ENCODE peak calls at places on chromosomes 2 and 18, in seven cellular contexts. L is AG04450, G is sigmoid colon, R is heart left ventricle, A is esophagus squamous epithelium, Y is endodermal cell, D is MM.1S. H is an unnamed sample.

GRCh38 chr2:190819835-190820234 is 60.8 kb upstream of the GLS start:
- DNase-seq in A (no peak), L (peak; percentile 43), G (no peak), Y (no peak), R (no peak), D (no peak), H (peak; percentile 58)

GRCh38 chr2:176084629-176085119 is 912 bp upstream of the EVX2 start:
- DNase-seq in A (no peak), L (no peak), R (no peak), G (no peak), D (no peak), Y (peak; percentile 50), H (no peak)

GRCh38 chr2:240615830-240616547 is 9.3 kb upstream of the GPR35 start:
- DNase-seq in D (no peak), Y (no peak), L (no peak), A (no peak), R (peak; percentile 46), G (peak; percentile 48), H (no peak)

GRCh38 chr2:160582481-160583161 is 89.0 kb upstream of the RBMS1 start:
- DNase-seq in L (peak; percentile 39), A (no peak), D (no peak), R (no peak), G (no peak), Y (no peak), H (no peak)

GRCh38 chr18:23071285-23071684 is 64.0 kb upstream of the CABLES1 start:
- DNase-seq in D (peak; percentile 90), A (peak; percentile 33), Y (no peak), G (peak; percentile 70), L (no peak), R (no peak), H (no peak)

GRCh38 chr2:47277187-47277586 is 122.1 kb upstream of the STPG4 start:
- DNase-seq in D (no peak), R (no peak), G (no peak), A (no peak), Y (no peak), L (no peak), H (peak; percentile 79)

GRCh38 chr2:113831156-113831555 is 58.7 kb upstream of the ACTR3 start:
- DNase-seq in Y (peak; percentile 56), D (no peak), A (no peak), R (no peak), G (no peak), L (no peak), H (peak; percentile 90)

GRCh38 chr2:237886702-237887481 is 27.5 kb downstream of the RAMP1 start:
- DNase-seq in R (peak; percentile 87), Y (peak; percentile 40), G (peak; percentile 100), A (no peak), L (peak; percentile 55), D (no peak), H (no peak)

GRCh38 chr2:19474128-19474527 is 115.7 kb upstream of the OSR1 start:
- DNase-seq in L (no peak), D (peak; percentile 92), G (peak; percentile 68), R (no peak), A (no peak), Y (no peak), H (peak; percentile 39)

GRCh38 chr2:26520065-26520464 is 42.1 kb upstream of the OTOF start:
- DNase-seq in G (no peak), L (no peak), D (no peak), R (no peak), A (no peak), Y (no peak), H (no peak)

GRCh38 chr2:114935031-114935430 is 492.6 kb downstream of the DPP10 start:
- DNase-seq in A (no peak), Y (no peak), R (no peak), L (no peak), G (no peak), D (no peak), H (no peak)

GRCh38 chr2:98496750-98497493 is 52.3 kb downstream of the INPP4A start:
- DNase-seq in R (no peak), D (no peak), Y (no peak), G (peak; percentile 10), A (no peak), L (no peak), H (no peak)

GRCh38 chr2:29480423-29480822 is 365.2 kb downstream of the CLIP4 start:
- DNase-seq in R (no peak), D (no peak), L (no peak), Y (no peak), A (no peak), G (no peak), H (no peak)
- H3K27me3 ChIP-seq in R (no peaks in the 10 kb centered on the region), D (no peaks in the 10 kb centered on the region), L (no peaks in the 10 kb centered on the region), Y (no peaks in the 10 kb centered on the region), A (no peaks in the 10 kb centered on the region), G (no peaks in the 10 kb centered on the region), H (no peaks in the 10 kb centered on the region)

DNA sequence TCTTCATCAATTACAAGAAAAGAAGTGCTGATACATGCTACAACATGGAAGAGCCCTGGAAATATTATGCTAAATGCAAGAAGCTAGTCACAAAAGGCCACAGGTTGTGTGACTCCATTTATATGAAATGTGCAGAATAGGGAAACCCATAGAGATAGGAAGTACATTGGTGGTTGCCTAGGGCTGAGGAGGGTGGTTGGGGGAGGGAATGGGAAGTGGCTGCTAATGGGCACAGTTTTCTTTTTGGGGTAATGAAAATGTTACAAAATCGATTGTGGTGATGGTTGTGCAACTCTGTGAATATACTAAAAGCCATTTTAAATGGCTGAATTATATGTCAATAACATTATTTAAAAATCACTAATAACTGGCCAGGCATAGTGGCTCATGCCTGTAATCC is 24.3 kb upstream of the RESP18 start:
- DNase-seq in R (no peak), D (no peak), Y (no peak), A (no peak), G (no peak), L (no peak), H (no peak)
- H3K27me3 ChIP-seq in R (peaks cover 44% of the 10 kb centered on the region), D (peaks cover 10% of the 10 kb centered on the region), Y (peaks cover 74% of the 10 kb centered on the region), A (peaks cover 88% of the 10 kb centered on the region), G (peaks cover 81% of the 10 kb centered on the region), L (peaks cover 36% of the 10 kb centered on the region), H (peaks cover 18% of the 10 kb centered on the region)

GRCh38 chr2:96498023-96498431 is 7.1 kb downstream of the NEURL3 start:
- DNase-seq in A (no peak), Y (peak; percentile 76), L (no peak), G (no peak), D (no peak), R (no peak), H (no peak)
- H3K27me3 ChIP-seq in A (peaks cover 52% of the 10 kb centered on the region), Y (no peaks in the 10 kb centered on the region), L (peaks cover 86% of the 10 kb centered on the region), G (peaks cover 29% of the 10 kb centered on the region), D (no peaks in the 10 kb centered on the region), R (peaks cover 11% of the 10 kb centered on the region), H (peaks cover 3% of the 10 kb centered on the region)

GRCh38 chr2:232418056-232418455 is 11.4 kb downstream of the ALPG start:
- DNase-seq in R (no peak), L (no peak), A (no peak), G (peak; percentile 57), Y (no peak), D (no peak), H (no peak)
- H3K27me3 ChIP-seq in R (peaks cover 76% of the 10 kb centered on the region), L (peaks cover 58% of the 10 kb centered on the region), A (peaks cover 99% of the 10 kb centered on the region), G (peaks cover 74% of the 10 kb centered on the region), Y (peaks cover 94% of the 10 kb centered on the region), D (peaks cover 4% of the 10 kb centered on the region), H (peaks cover 43% of the 10 kb centered on the region)

GRCh38 chr2:1156526-1156925 is 205.9 kb downstream of the SNTG2 start:
- DNase-seq in G (no peak), R (no peak), Y (no peak), D (no peak), A (no peak), L (no peak), H (no peak)

GRCh38 chr2:1152375-1152774 is 201.7 kb downstream of the SNTG2 start:
- DNase-seq in R (no peak), A (no peak), D (no peak), G (no peak), Y (no peak), L (no peak), H (no peak)

GRCh38 chr2:1153959-1154358 is 203.3 kb downstream of the SNTG2 start:
- DNase-seq in A (no peak), R (peak; percentile 71), G (peak; percentile 74), L (no peak), D (no peak), Y (no peak), H (no peak)

GRCh38 chr2:1157107-1157506 is 206.5 kb downstream of the SNTG2 start:
- DNase-seq in R (no peak), D (no peak), A (no peak), Y (no peak), L (no peak), G (no peak), H (no peak)

GRCh38 chr2:1154710-1155594 is 204.3 kb downstream of the SNTG2 start:
- DNase-seq in D (no peak), A (no peak), Y (no peak), L (no peak), G (no peak), R (no peak), H (no peak)
- H3K27me3 ChIP-seq in D (no peaks in the 10 kb centered on the region), A (no peaks in the 10 kb centered on the region), Y (no peaks in the 10 kb centered on the region), L (no peaks in the 10 kb centered on the region), G (no peaks in the 10 kb centered on the region), R (no peaks in the 10 kb centered on the region), H (no peaks in the 10 kb centered on the region)

GRCh38 chr18:76209597-76209996 is 285.4 kb downstream of the ZNF516 start:
- DNase-seq in Y (no peak), R (no peak), L (peak; percentile 0), G (no peak), A (no peak), D (no peak), H (peak; percentile 89)

GRCh38 chr18:76205906-76206305 is 289.1 kb downstream of the ZNF516 start:
- DNase-seq in R (no peak), D (no peak), G (no peak), L (no peak), A (no peak), Y (no peak), H (no peak)

GRCh38 chr18:76203552-76203951 is 291.5 kb downstream of the ZNF516 start:
- DNase-seq in R (no peak), L (no peak), A (no peak), D (no peak), G (no peak), Y (no peak), H (no peak)

GRCh38 chr18:76212958-76213357 is 282.1 kb downstream of the ZNF516 start:
- DNase-seq in A (no peak), Y (no peak), D (peak; percentile 83), L (no peak), R (no peak), G (no peak), H (no peak)

GRCh38 chr18:76208632-76209308 is 286.3 kb downstream of the ZNF516 start:
- DNase-seq in D (peak; percentile 44), Y (peak; percentile 68), A (no peak), L (no peak), G (no peak), R (no peak), H (no peak)
- H3K27me3 ChIP-seq in D (no peaks in the 10 kb centered on the region), Y (no peaks in the 10 kb centered on the region), A (peaks cover 7% of the 10 kb centered on the region), L (no peaks in the 10 kb centered on the region), G (no peaks in the 10 kb centered on the region), R (no peaks in the 10 kb centered on the region), H (no peaks in the 10 kb centered on the region)

GRCh38 chr2:28321426-28321825 is 71.2 kb upstream of the FOSL2 start:
- DNase-seq in L (no peak), R (no peak), G (no peak), D (no peak), Y (peak; percentile 75), A (no peak), H (no peak)
- H3K27me3 ChIP-seq in L (no peaks in the 10 kb centered on the region), R (no peaks in the 10 kb centered on the region), G (no peaks in the 10 kb centered on the region), D (no peaks in the 10 kb centered on the region), Y (no peaks in the 10 kb centered on the region), A (no peaks in the 10 kb centered on the region), H (no peaks in the 10 kb centered on the region)

H was measured in bronchial epithelial cell.